ENCODE peak calls at places on chromosomes 2 and 18, in ten cellular contexts. B is heart left ventricle; M is neural progenitor cell; T is colonic mucosa; Z is upper lobe of right lung; Y is heart right ventricle; J is prostate gland; H is endothelial cell of umbilical vein; X is CD8-positive, alpha-beta memory T cell; L is mammary epithelial cell. A is an unnamed sample.
A peak's percentile ranks its signal among the peaks of the same experiment; 100 is the strongest.

GRCh38 chr2:28395334-28396061 is 2.8 kb downstream of the FOSL2 start:
- DNase-seq in B (peak; percentile 67), M (no peak), T (peak; percentile 68), Z (peak; percentile 83), Y (no peak), J (peak; percentile 62), H (peak; percentile 66), X (no peak), L (peak; percentile 72), A (no peak)

GRCh38 chr2:114020668-114021067 is 130.8 kb downstream of the ACTR3 start:
- DNase-seq in B (no peak), M (no peak), T (no peak), Z (no peak), Y (no peak), J (no peak), H (no peak), X (no peak), L (no peak), A (no peak)

GRCh38 chr18:24989760-24990547 is 362.0 kb downstream of the ZNF521 start:
- DNase-seq in B (no peak), M (no peak), T (no peak), Z (no peak), Y (no peak), J (no peak), H (peak; percentile 48), X (no peak), L (no peak), A (no peak)

GRCh38 chr2:226862623-226863022 is 26.8 kb downstream of the RHBDD1 start:
- DNase-seq in B (no peak), M (no peak), T (no peak), Z (no peak), Y (no peak), J (no peak), H (no peak), X (no peak), L (no peak), A (no peak)

GRCh38 chr2:211170843-211171242 is 614.4 kb downstream of the CPS1 start:
- DNase-seq in B (no peak), M (no peak), T (no peak), Z (no peak), Y (no peak), J (no peak), H (no peak), X (no peak), L (no peak), A (no peak)

GRCh38 chr2:237150186-237150585 is 64.5 kb downstream of the COPS8 start:
- DNase-seq in B (no peak), M (no peak), T (no peak), Z (no peak), Y (no peak), J (no peak), H (no peak), X (no peak), L (no peak), A (no peak)

GRCh38 chr2:120480903-120481445 is 135.0 kb downstream of the INHBB start:
- DNase-seq in B (no peak), M (no peak), T (no peak), Z (peak; percentile 51), Y (no peak), J (peak; percentile 67), H (no peak), X (no peak), L (no peak), A (no peak)

GRCh38 chr18:58605027-58606020 is 23.6 kb downstream of the ALPK2 start:
- DNase-seq in B (no peak), M (no peak), T (no peak), Z (no peak), Y (no peak), J (no peak), H (no peak), X (no peak), L (peak; percentile 78), A (peak; percentile 35)

GRCh38 chr18:35478520-35479435 is 19.0 kb downstream of the INO80C start:
- DNase-seq in B (peak; percentile 34), M (no peak), T (peak; percentile 58), Z (no peak), Y (no peak), J (no peak), H (peak; percentile 81), X (no peak), L (peak; percentile 100), A (no peak)

GRCh38 chr18:43847164-43848091 is 570.1 kb upstream of the SYT4 start:
- DNase-seq in B (no peak), M (peak; percentile 30), T (no peak), Z (no peak), Y (no peak), J (no peak), H (peak; percentile 33), X (no peak), L (no peak), A (no peak)

GRCh38 chr2:1653956-1654695 is 90.2 kb downstream of the PXDN start:
- DNase-seq in B (peak; percentile 27), M (no peak), T (no peak), Z (no peak), Y (no peak), J (no peak), H (peak; percentile 40), X (no peak), L (no peak), A (no peak)

GRCh38 chr2:96591494-96591893 is 46.6 kb downstream of the KANSL3 start:
- DNase-seq in B (no peak), M (no peak), T (no peak), Z (no peak), Y (no peak), J (no peak), H (no peak), X (no peak), L (no peak), A (no peak)

GRCh38 chr2:202680512-202680911 is 45.7 kb downstream of the FAM117B start:
- DNase-seq in B (no peak), M (no peak), T (no peak), Z (no peak), Y (no peak), J (no peak), H (no peak), X (no peak), L (no peak), A (no peak)

GRCh38 chr2:47300609-47301276 is 102.2 kb upstream of the MSH2 start:
- DNase-seq in B (no peak), M (no peak), T (no peak), Z (no peak), Y (no peak), J (no peak), H (no peak), X (no peak), L (no peak), A (no peak)
- H3K4me1 ChIP-seq in B (no peaks in the 10 kb centered on the region), M (peaks cover 18% of the 10 kb centered on the region), T (no peaks in the 10 kb centered on the region), Z (peaks cover 8% of the 10 kb centered on the region), Y (peaks cover 75% of the 10 kb centered on the region), J (no peaks in the 10 kb centered on the region), H (no peaks in the 10 kb centered on the region), X (no peaks in the 10 kb centered on the region), L (peaks cover 4% of the 10 kb centered on the region), A (peaks cover 12% of the 10 kb centered on the region)

GRCh38 chr2:37250869-37251740 is 19.6 kb downstream of the NDUFAF7 start:
- DNase-seq in B (no peak), M (no peak), T (no peak), Z (no peak), Y (no peak), J (no peak), H (no peak), X (no peak), L (no peak), A (no peak)

GRCh38 chr2:37244017-37244416 is 12.6 kb downstream of the NDUFAF7 start:
- DNase-seq in B (no peak), M (no peak), T (no peak), Z (no peak), Y (no peak), J (no peak), H (peak; percentile 74), X (no peak), L (no peak), A (no peak)

GRCh38 chr2:37243435-37243834 is 12.0 kb downstream of the NDUFAF7 start:
- DNase-seq in B (no peak), M (no peak), T (no peak), Z (no peak), Y (no peak), J (no peak), H (peak; percentile 82), X (no peak), L (no peak), A (no peak)

DNA sequence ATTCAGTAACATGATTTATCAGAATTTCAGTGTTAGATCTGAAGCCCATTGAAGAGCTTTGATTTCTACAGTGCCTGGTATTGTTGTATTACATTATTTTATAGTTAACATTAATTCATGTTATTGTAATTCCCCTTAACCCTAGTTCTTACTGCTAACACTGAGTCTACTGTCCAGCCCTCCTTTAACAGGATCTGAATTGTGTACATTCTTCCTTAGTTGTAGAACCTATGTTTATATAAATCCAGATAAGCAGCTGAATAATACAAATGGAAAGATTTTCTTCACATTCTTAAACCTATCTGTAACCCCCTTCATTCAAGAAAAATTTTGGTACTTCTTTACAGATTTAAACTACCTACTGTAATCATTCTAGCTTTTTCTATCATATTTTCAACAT is 14.7 kb downstream of the NDUFAF7 start:
- DNase-seq in B (no peak), M (no peak), T (no peak), Z (no peak), Y (no peak), J (no peak), H (no peak), X (no peak), L (no peak), A (no peak)
- H3K36me3 ChIP-seq in B (peaks cover 100% of the 10 kb centered on the region), M (peaks cover 24% of the 10 kb centered on the region), T (no peaks in the 10 kb centered on the region), Z (peaks cover 90% of the 10 kb centered on the region), Y (peaks cover 100% of the 10 kb centered on the region), J (no peaks in the 10 kb centered on the region), H (peaks cover 17% of the 10 kb centered on the region), X (peaks cover 24% of the 10 kb centered on the region), L (peaks cover 22% of the 10 kb centered on the region), A (peaks cover 38% of the 10 kb centered on the region)

DNA sequence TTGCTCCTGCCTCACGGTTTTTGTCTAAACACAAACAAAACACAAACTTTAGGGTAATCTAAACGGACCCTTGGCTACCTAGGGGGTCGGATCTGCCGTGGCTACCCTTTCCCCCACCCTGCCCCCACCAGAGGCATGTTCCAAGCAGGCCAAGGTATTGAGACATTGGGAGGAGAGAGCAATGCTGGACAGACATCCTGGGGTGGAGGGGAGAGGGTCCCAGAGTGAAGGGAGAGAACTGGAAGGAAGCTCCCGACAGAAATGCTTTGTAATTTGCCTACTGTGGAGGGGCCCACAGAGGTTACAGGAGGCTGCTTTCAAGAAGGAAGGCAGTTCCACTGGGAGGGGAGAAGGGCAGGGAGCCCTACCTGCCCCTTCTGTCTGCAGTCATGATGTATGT is 13.9 kb upstream of the MAT2A start:
- DNase-seq in B (no peak), M (no peak), T (no peak), Z (no peak), Y (no peak), J (no peak), H (no peak), X (no peak), L (no peak), A (no peak)
- H3K27ac ChIP-seq in B (peak overlapping the region; percentile 63), M (no peak overlapping the region), T (no peak overlapping the region), Z (no peak overlapping the region), Y (peak overlapping the region; percentile 67), J (peak overlapping the region; percentile 62), H (no peak overlapping the region), X (no peak overlapping the region), L (no peak overlapping the region), A (no peak overlapping the region)

DNA sequence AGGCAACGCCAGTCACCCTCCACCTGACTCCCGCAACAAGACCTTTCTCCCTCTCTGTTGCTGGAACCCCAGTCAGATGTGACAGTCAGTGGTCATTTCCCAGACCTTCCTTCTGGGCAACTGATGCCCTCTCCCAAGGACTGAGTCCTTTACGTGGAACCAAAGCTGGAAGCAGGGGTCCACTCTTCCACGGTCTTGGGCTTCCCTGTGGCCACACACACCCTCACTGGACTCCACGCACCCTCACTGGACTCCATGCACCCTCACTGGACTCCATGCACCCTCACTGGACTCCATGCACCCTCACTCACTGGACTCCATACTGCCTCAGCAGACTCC is 7.1 kb downstream of the PTMA start:
- DNase-seq in B (no peak), M (no peak), T (no peak), Z (no peak), Y (peak; percentile 3), J (no peak), H (no peak), X (no peak), L (no peak), A (no peak)
- H3K4me1 ChIP-seq in B (peaks cover 29% of the 10 kb centered on the region), M (peaks cover 25% of the 10 kb centered on the region), T (peaks cover 13% of the 10 kb centered on the region), Z (peaks cover 30% of the 10 kb centered on the region), Y (peaks cover 61% of the 10 kb centered on the region), J (peaks cover 5% of the 10 kb centered on the region), H (peaks cover 27% of the 10 kb centered on the region), X (peaks cover 39% of the 10 kb centered on the region), L (peaks cover 16% of the 10 kb centered on the region), A (peaks cover 37% of the 10 kb centered on the region)

A was measured in CD8-positive, alpha-beta T cell.